ENCODE peak calls at places on chromosomes 6 and 20, in eight cellular contexts. Z is choroid plexus epithelial cell, F is ovary, N is psoas muscle, O is kidney, J is transverse colon, Q is uterus, I is GM10248. G is an unnamed sample.

GRCh38 chr20:43972692-43973091 is 58.0 kb downstream of the TOX2 start:
- DNase-seq in N (no peak), F (no peak), Q (no peak), O (no peak), I (no peak), J (no peak), Z (no peak), G (no peak)

GRCh38 chr6:161407581-161407980 is 133.7 kb upstream of the AGPAT4 start:
- DNase-seq in N (no peak), Q (no peak), J (no peak), O (no peak), F (no peak), I (no peak), Z (peak; percentile 75), G (no peak)

GRCh38 chr6:14417377-14417776 is 299.8 kb downstream of the CD83 start:
- DNase-seq in F (no peak), Z (no peak), O (no peak), N (no peak), Q (no peak), I (no peak), J (peak; percentile 14), G (no peak)

GRCh38 chr6:108589244-108589730 is 28.6 kb downstream of the FOXO3 start:
- DNase-seq in I (no peak), F (peak; percentile 62), Z (peak; percentile 79), N (peak; percentile 76), Q (peak; percentile 78), J (peak; percentile 83), O (peak; percentile 90), G (peak; percentile 60)

GRCh38 chr20:51634877-51635276 is 92.4 kb upstream of the NFATC2 start:
- DNase-seq in I (no peak), Z (no peak), J (no peak), N (no peak), Q (no peak), F (no peak), O (no peak), G (no peak)

GRCh38 chr6:43940393-43941087 is 170.5 kb downstream of the VEGFA start:
- DNase-seq in Z (no peak), O (no peak), I (no peak), J (no peak), N (no peak), F (peak; percentile 2), Q (no peak), G (no peak)

GRCh38 chr6:112222111-112222726 is 32.1 kb downstream of the LAMA4 start:
- DNase-seq in N (no peak), I (no peak), Z (peak; percentile 85), J (no peak), O (no peak), F (no peak), Q (no peak), G (no peak)

GRCh38 chr20:58325914-58326313 is 16.4 kb downstream of the RAB22A start:
- DNase-seq in Z (no peak), Q (no peak), O (no peak), N (no peak), J (no peak), I (no peak), F (no peak), G (no peak)

GRCh38 chr6:133630651-133631050 is 258.3 kb upstream of the TCF21 start:
- DNase-seq in F (no peak), J (no peak), O (no peak), Q (no peak), Z (no peak), N (no peak), I (no peak), G (no peak)

GRCh38 chr20:57188056-57188455 is 78.4 kb downstream of the BMP7 start:
- DNase-seq in O (no peak), N (no peak), F (no peak), Z (no peak), J (no peak), I (no peak), Q (no peak), G (no peak)

GRCh38 chr6:128276311-128276710 is 244.1 kb downstream of the PTPRK start:
- DNase-seq in F (no peak), N (no peak), Z (no peak), I (no peak), J (no peak), Q (no peak), O (no peak), G (no peak)

GRCh38 chr6:127266178-127266891 is at the start of gene RNF146:
- DNase-seq in F (peak; percentile 78), I (peak; percentile 90), Z (peak; percentile 91), N (peak; percentile 87), O (peak; percentile 93), Q (peak; percentile 85), J (peak; percentile 85), G (peak; percentile 79)

GRCh38 chr20:32356935-32357868 is 929 bp upstream of the ASXL1 start:
- DNase-seq in O (no peak), Q (peak; percentile 29), J (peak; percentile 44), I (no peak), F (no peak), Z (peak; percentile 64), N (no peak), G (no peak)

GRCh38 chr6:158040051-158040803 is 58.6 kb downstream of the SYNJ2 start:
- DNase-seq in Q (peak; percentile 75), F (peak; percentile 54), O (peak; percentile 28), N (no peak), I (peak; percentile 56), Z (peak; percentile 98), J (no peak), G (no peak)

GRCh38 chr6:21037453-21037852 is 503.2 kb downstream of the CDKAL1 start:
- DNase-seq in I (no peak), J (no peak), F (no peak), Z (no peak), Q (no peak), N (no peak), O (no peak), G (no peak)

GRCh38 chr6:135647521-135647920 is 150.0 kb upstream of the AHI1 start:
- DNase-seq in Z (no peak), I (no peak), N (no peak), J (no peak), Q (no peak), O (no peak), F (no peak), G (no peak)

GRCh38 chr6:81878479-81878878 is 126.0 kb upstream of the TENT5A start:
- DNase-seq in N (no peak), Z (no peak), I (no peak), Q (no peak), O (no peak), J (no peak), F (no peak), G (no peak)
- TF ChIP-seq CTCF in N (no peak), Z (no peak), I (no peak), Q (no peak), O (no peak), J (no peak), F (no peak), G (no peak)

DNA sequence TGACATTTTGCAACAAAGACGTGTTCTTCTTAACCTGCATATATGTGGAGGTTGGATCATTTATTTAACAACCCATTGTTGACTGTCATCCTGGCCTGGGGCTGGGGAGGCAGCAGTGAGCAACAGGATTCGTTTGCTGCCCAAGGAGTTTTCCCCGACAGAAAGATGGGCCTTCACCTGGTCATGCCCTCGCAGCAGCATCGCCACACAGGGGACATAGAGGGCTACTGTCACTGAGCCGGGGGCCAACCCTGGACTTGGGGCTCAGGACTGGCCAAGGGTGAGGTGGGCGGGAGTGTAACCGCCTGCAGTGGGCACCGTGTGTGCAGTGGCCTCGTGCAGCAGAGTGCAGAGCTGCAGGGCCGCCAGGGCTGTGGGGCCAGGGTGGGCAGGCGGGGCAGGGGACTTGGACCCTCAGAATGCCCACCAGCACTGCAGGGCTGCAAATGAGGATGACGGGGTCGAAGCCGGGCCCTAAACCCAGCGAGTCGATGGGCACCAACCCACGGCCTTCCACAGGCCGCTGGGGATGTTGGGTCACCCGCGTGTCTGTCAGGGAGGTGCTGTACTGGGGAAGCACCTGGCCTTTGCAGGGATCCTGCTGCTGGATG is 11.8 kb downstream of the DUSP22 start:
- DNase-seq in F (no peak), Z (no peak), O (peak; percentile 78), Q (no peak), J (no peak), N (no peak), I (no peak), G (no peak)
- TF ChIP-seq CTCF in F (no peak), Z (peak; percentile 28), O (no peak), Q (no peak), J (no peak), N (no peak), I (peak; percentile 42), G (no peak)

GRCh38 chr6:124963416-124964083 is 1.3 kb downstream of the RNF217 start:
- DNase-seq in Q (no peak), I (peak; percentile 7), F (no peak), J (no peak), Z (peak; percentile 66), N (peak; percentile 13), O (no peak), G (no peak)

GRCh38 chr6:124960757-124961467 is 1.3 kb upstream of the RNF217 start:
- DNase-seq in F (no peak), I (no peak), O (no peak), Q (no peak), J (no peak), N (no peak), Z (no peak), G (no peak)

GRCh38 chr6:124962617-124963415 is 579 bp downstream of the RNF217 start:
- DNase-seq in Q (peak; percentile 32), F (peak; percentile 47), J (peak; percentile 49), I (peak; percentile 18), N (peak; percentile 39), O (peak; percentile 86), Z (no peak), G (peak; percentile 44)

GRCh38 chr6:124961468-124961783 is 811 bp upstream of the RNF217 start:
- DNase-seq in O (no peak), Q (no peak), F (no peak), N (no peak), Z (no peak), J (no peak), I (no peak), G (no peak)

DNA sequence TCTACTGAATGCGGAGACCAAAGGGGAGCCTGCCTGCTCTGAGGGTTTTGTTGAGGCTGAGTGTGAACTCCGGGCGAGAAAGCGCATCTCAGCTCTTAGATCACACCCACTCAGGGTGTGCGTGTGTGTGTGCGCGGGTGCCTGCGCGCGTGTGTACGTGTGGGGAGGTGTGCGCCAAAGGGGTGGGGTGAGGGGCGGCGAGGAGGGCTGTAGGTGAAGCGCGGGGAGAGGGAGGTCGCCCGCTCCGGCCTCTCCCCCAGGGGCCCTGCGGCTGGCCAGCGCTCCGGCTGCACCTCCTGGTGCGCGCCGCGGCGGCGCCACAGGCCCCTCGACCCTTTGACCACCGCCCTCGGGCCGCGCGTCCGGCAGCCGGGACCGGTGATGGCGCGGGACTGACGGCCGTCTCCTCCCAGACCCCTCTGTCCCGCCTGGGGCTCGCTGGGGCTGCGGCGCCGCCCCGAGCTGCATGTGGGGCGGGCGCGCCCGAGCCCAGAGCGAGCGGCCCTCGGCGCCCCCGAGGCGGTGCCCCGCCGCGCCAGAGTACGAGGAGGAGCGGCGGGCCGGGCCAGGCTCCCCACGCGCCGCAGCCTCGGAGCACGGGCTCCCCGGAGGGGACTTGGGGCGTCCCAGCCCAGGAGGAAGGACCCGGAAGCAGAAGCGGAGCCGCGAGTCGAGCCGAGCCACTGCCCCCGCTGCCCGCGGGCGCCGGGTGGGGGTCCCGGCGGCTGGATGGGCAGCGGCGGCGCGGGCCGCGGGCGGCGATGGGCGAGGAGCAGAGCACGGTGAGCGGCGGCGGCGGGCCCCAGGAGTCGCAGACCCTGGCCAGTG is at the start of gene RNF217:
- DNase-seq in I (peak; percentile 20), J (peak; percentile 50), N (peak; percentile 66), Q (peak; percentile 69), F (peak; percentile 73), O (peak; percentile 87), Z (peak; percentile 79), G (peak; percentile 71)
- TF ChIP-seq CTCF in I (no peak), J (no peak), N (peak; percentile 25), Q (no peak), F (peak; percentile 3), O (no peak), Z (no peak), G (no peak)

GRCh38 chr6:30897882-30898281 is 10.1 kb upstream of the GTF2H4 start:
- DNase-seq in I (no peak), O (no peak), Z (no peak), N (no peak), J (no peak), F (no peak), Q (no peak), G (no peak)
- TF ChIP-seq CTCF in I (no peak), O (no peak), Z (no peak), N (no peak), J (no peak), F (no peak), Q (no peak), G (no peak)

G was measured in endothelial cell.